ENCODE peak calls at places on chromosomes 5 and 9, in seven cellular contexts. P, J, K, U, N, D and L are unnamed samples.

GRCh38 chr9:33466565-33467495 is 6.9 kb downstream of the NOL6 start:
- DNase-seq in P (peak; percentile 58), J (no peak), K (peak; percentile 78), U (peak; percentile 77), N (peak; percentile 62), D (no peak), L (peak; percentile 60)

GRCh38 chr5:172443441-172444109 is 10.8 kb downstream of the SH3PXD2B start:
- DNase-seq in P (peak; percentile 20), J (peak; percentile 84), K (no peak), U (peak; percentile 91), N (no peak), D (peak; percentile 79), L (peak; percentile 66)

GRCh38 chr5:95812100-95812472 is 10.4 kb downstream of the GLRX start:
- DNase-seq in P (no peak), J (no peak), K (no peak), U (no peak), N (no peak), D (peak; percentile 30), L (peak; percentile 51)

GRCh38 chr5:172748341-172748843 is 22.6 kb downstream of the DUSP1 start:
- DNase-seq in P (no peak), J (no peak), K (no peak), U (peak; percentile 29), N (no peak), D (no peak), L (peak; percentile 47)

GRCh38 chr5:145246961-145247744 is 588.0 kb downstream of the PRELID2 start:
- DNase-seq in P (no peak), J (no peak), K (no peak), U (no peak), N (no peak), D (no peak), L (no peak)

GRCh38 chr5:169657127-169657526 is 20.1 kb downstream of the DOCK2 start:
- DNase-seq in P (no peak), J (no peak), K (no peak), U (no peak), N (no peak), D (no peak), L (no peak)

GRCh38 chr9:133210609-133211008 is 1.6 kb upstream of the OBP2B start:
- DNase-seq in P (no peak), J (no peak), K (no peak), U (no peak), N (no peak), D (no peak), L (no peak)

GRCh38 chr5:56467176-56467717 is 234.1 kb upstream of the ANKRD55 start:
- DNase-seq in P (no peak), J (no peak), K (no peak), U (no peak), N (no peak), D (no peak), L (peak; percentile 31)

GRCh38 chr5:100505984-100506670 is 29.0 kb upstream of the FAM174A start:
- DNase-seq in P (no peak), J (peak; percentile 63), K (no peak), U (no peak), N (no peak), D (no peak), L (no peak)